ENCODE peak calls at places on chromosomes 5 and 9, in five cellular contexts. One of them, this sample, is unnamed.

GRCh38 chr5:21263361-21263760 is 1275.4 kb upstream of the CDH18 start:
- DNase-seq in cardiac muscle cell: no peak
- DNase-seq in astrocyte: peak
- DNase-seq in CD8-positive, alpha-beta memory T cell: no peak
- DNase-seq in CD4-positive, CD25-positive, alpha-beta regulatory T cell: no peak
- DNase-seq in this sample: no peak

GRCh38 chr5:143882520-143882919 is 70.6 kb downstream of the HMHB1 start:
- DNase-seq in CD4-positive, CD25-positive, alpha-beta regulatory T cell: no peak
- DNase-seq in cardiac muscle cell: peak
- DNase-seq in CD8-positive, alpha-beta memory T cell: no peak
- DNase-seq in astrocyte: no peak
- DNase-seq in this sample: no peak

GRCh38 chr5:1510631-1511030 is 13.1 kb downstream of the LPCAT1 start:
- DNase-seq in CD8-positive, alpha-beta memory T cell: peak
- DNase-seq in astrocyte: no peak
- DNase-seq in CD4-positive, CD25-positive, alpha-beta regulatory T cell: no peak
- DNase-seq in cardiac muscle cell: no peak
- DNase-seq in this sample: no peak

GRCh38 chr9:135714242-135715055 is 12.5 kb downstream of the KCNT1 start:
- DNase-seq in CD8-positive, alpha-beta memory T cell: no peak
- DNase-seq in astrocyte: no peak
- DNase-seq in cardiac muscle cell: no peak
- DNase-seq in CD4-positive, CD25-positive, alpha-beta regulatory T cell: no peak
- DNase-seq in this sample: no peak

GRCh38 chr5:62306494-62307363 is 723 bp downstream of the KIF2A start:
- DNase-seq in astrocyte: peak
- DNase-seq in CD8-positive, alpha-beta memory T cell: peak
- DNase-seq in cardiac muscle cell: peak
- DNase-seq in CD4-positive, CD25-positive, alpha-beta regulatory T cell: peak
- DNase-seq in this sample: peak

GRCh38 chr5:62460578-62460983 is 48.0 kb downstream of the IPO11 start:
- DNase-seq in astrocyte: peak
- DNase-seq in CD8-positive, alpha-beta memory T cell: no peak
- DNase-seq in CD4-positive, CD25-positive, alpha-beta regulatory T cell: peak
- DNase-seq in cardiac muscle cell: peak
- DNase-seq in this sample: peak

GRCh38 chr5:147081256-147081872 is 153.5 kb upstream of the STK32A start:
- DNase-seq in cardiac muscle cell: no peak
- DNase-seq in astrocyte: peak
- DNase-seq in CD8-positive, alpha-beta memory T cell: no peak
- DNase-seq in CD4-positive, CD25-positive, alpha-beta regulatory T cell: no peak
- DNase-seq in this sample: no peak

GRCh38 chr9:21747171-21747570 is 55.3 kb upstream of the MTAP start:
- DNase-seq in CD8-positive, alpha-beta memory T cell: no peak
- DNase-seq in CD4-positive, CD25-positive, alpha-beta regulatory T cell: no peak
- DNase-seq in astrocyte: peak
- DNase-seq in cardiac muscle cell: peak
- DNase-seq in this sample: no peak

GRCh38 chr5:87195616-87196015 is 72.1 kb upstream of the RASA1 start:
- DNase-seq in CD4-positive, CD25-positive, alpha-beta regulatory T cell: no peak
- DNase-seq in astrocyte: peak
- DNase-seq in cardiac muscle cell: peak
- DNase-seq in CD8-positive, alpha-beta memory T cell: no peak
- DNase-seq in this sample: no peak

GRCh38 chr5:5270958-5271605 is 131.0 kb downstream of the ADAMTS16 start:
- DNase-seq in CD8-positive, alpha-beta memory T cell: no peak
- DNase-seq in astrocyte: peak
- DNase-seq in cardiac muscle cell: peak
- DNase-seq in CD4-positive, CD25-positive, alpha-beta regulatory T cell: no peak
- DNase-seq in this sample: no peak

GRCh38 chr5:30194595-30194994 is 998.9 kb upstream of the CDH6 start:
- DNase-seq in astrocyte: no peak
- DNase-seq in cardiac muscle cell: no peak
- DNase-seq in CD4-positive, CD25-positive, alpha-beta regulatory T cell: no peak
- DNase-seq in CD8-positive, alpha-beta memory T cell: no peak
- DNase-seq in this sample: no peak

GRCh38 chr9:90307177-90307833 is 335.3 kb downstream of the DIRAS2 start:
- DNase-seq in CD8-positive, alpha-beta memory T cell: no peak
- DNase-seq in cardiac muscle cell: peak
- DNase-seq in astrocyte: peak
- DNase-seq in CD4-positive, CD25-positive, alpha-beta regulatory T cell: no peak
- DNase-seq in this sample: no peak

GRCh38 chr9:127578952-127579853 is 32.9 kb upstream of the STXBP1 start:
- DNase-seq in CD4-positive, CD25-positive, alpha-beta regulatory T cell: peak
- DNase-seq in cardiac muscle cell: peak
- DNase-seq in astrocyte: peak
- DNase-seq in CD8-positive, alpha-beta memory T cell: peak
- DNase-seq in this sample: no peak

GRCh38 chr5:94314507-94315170 is 303.8 kb downstream of the KIAA0825 start:
- DNase-seq in CD8-positive, alpha-beta memory T cell: no peak
- DNase-seq in astrocyte: no peak
- DNase-seq in cardiac muscle cell: peak
- DNase-seq in CD4-positive, CD25-positive, alpha-beta regulatory T cell: no peak
- DNase-seq in this sample: no peak

GRCh38 chr9:2800385-2801179 is 43.3 kb downstream of the PUM3 start:
- DNase-seq in CD4-positive, CD25-positive, alpha-beta regulatory T cell: peak
- DNase-seq in astrocyte: no peak
- DNase-seq in cardiac muscle cell: peak
- DNase-seq in CD8-positive, alpha-beta memory T cell: no peak
- DNase-seq in this sample: no peak

GRCh38 chr5:83654427-83654994 is 66.1 kb downstream of the HAPLN1 start:
- DNase-seq in CD4-positive, CD25-positive, alpha-beta regulatory T cell: no peak
- DNase-seq in cardiac muscle cell: peak
- DNase-seq in astrocyte: peak
- DNase-seq in CD8-positive, alpha-beta memory T cell: no peak
- DNase-seq in this sample: no peak

GRCh38 chr9:121860213-121860612 is 208.8 kb downstream of the DAB2IP start:
- DNase-seq in cardiac muscle cell: no peak
- DNase-seq in CD8-positive, alpha-beta memory T cell: no peak
- DNase-seq in astrocyte: no peak
- DNase-seq in CD4-positive, CD25-positive, alpha-beta regulatory T cell: no peak
- DNase-seq in this sample: no peak

GRCh38 chr5:7849531-7850240 is 1.2 kb downstream of the CFAP90 start:
- DNase-seq in cardiac muscle cell: peak
- DNase-seq in CD4-positive, CD25-positive, alpha-beta regulatory T cell: no peak
- DNase-seq in astrocyte: no peak
- DNase-seq in CD8-positive, alpha-beta memory T cell: no peak
- DNase-seq in this sample: no peak

GRCh38 chr5:36158144-36158543 is 6.2 kb downstream of the SKP2 start:
- DNase-seq in CD8-positive, alpha-beta memory T cell: no peak
- DNase-seq in cardiac muscle cell: no peak
- DNase-seq in astrocyte: no peak
- DNase-seq in CD4-positive, CD25-positive, alpha-beta regulatory T cell: no peak
- DNase-seq in this sample: no peak

GRCh38 chr9:90948156-90948555 is 146.5 kb downstream of the SYK start:
- DNase-seq in CD8-positive, alpha-beta memory T cell: no peak
- DNase-seq in cardiac muscle cell: no peak
- DNase-seq in CD4-positive, CD25-positive, alpha-beta regulatory T cell: no peak
- DNase-seq in astrocyte: no peak
- DNase-seq in this sample: no peak

GRCh38 chr5:158754018-158754514 is 345.6 kb downstream of the EBF1 start:
- DNase-seq in cardiac muscle cell: peak
- DNase-seq in astrocyte: peak
- DNase-seq in CD8-positive, alpha-beta memory T cell: no peak
- DNase-seq in CD4-positive, CD25-positive, alpha-beta regulatory T cell: no peak
- DNase-seq in this sample: no peak

GRCh38 chr5:102863764-102864560 is 108.9 kb downstream of the PAM start:
- DNase-seq in CD4-positive, CD25-positive, alpha-beta regulatory T cell: no peak
- DNase-seq in CD8-positive, alpha-beta memory T cell: no peak
- DNase-seq in astrocyte: no peak
- DNase-seq in cardiac muscle cell: no peak
- DNase-seq in this sample: no peak

GRCh38 chr9:4774209-4774608 is 18.5 kb upstream of the RCL1 start:
- DNase-seq in CD8-positive, alpha-beta memory T cell: no peak
- DNase-seq in CD4-positive, CD25-positive, alpha-beta regulatory T cell: no peak
- DNase-seq in cardiac muscle cell: peak
- DNase-seq in astrocyte: no peak
- DNase-seq in this sample: no peak

GRCh38 chr9:92648447-92649406 is 21.2 kb downstream of the IPPK start:
- DNase-seq in cardiac muscle cell: no peak
- DNase-seq in CD8-positive, alpha-beta memory T cell: no peak
- DNase-seq in astrocyte: no peak
- DNase-seq in CD4-positive, CD25-positive, alpha-beta regulatory T cell: no peak
- DNase-seq in this sample: no peak

GRCh38 chr9:70962761-70963445 is 158.5 kb downstream of the TRPM3 start:
- DNase-seq in astrocyte: no peak
- DNase-seq in CD4-positive, CD25-positive, alpha-beta regulatory T cell: no peak
- DNase-seq in cardiac muscle cell: peak
- DNase-seq in CD8-positive, alpha-beta memory T cell: no peak
- DNase-seq in this sample: no peak

GRCh38 chr5:142014911-142015584 is 2.2 kb upstream of the GNPDA1 start:
- DNase-seq in CD4-positive, CD25-positive, alpha-beta regulatory T cell: peak
- DNase-seq in astrocyte: peak
- DNase-seq in cardiac muscle cell: peak
- DNase-seq in CD8-positive, alpha-beta memory T cell: no peak
- DNase-seq in this sample: peak

GRCh38 chr5:141040763-141041426 is 10.3 kb upstream of the PCDHB1 start:
- DNase-seq in cardiac muscle cell: peak
- DNase-seq in astrocyte: peak
- DNase-seq in CD4-positive, CD25-positive, alpha-beta regulatory T cell: peak
- DNase-seq in CD8-positive, alpha-beta memory T cell: peak
- DNase-seq in this sample: peak

GRCh38 chr9:37746448-37747270 is 6.9 kb upstream of the TRMT10B start:
- DNase-seq in CD4-positive, CD25-positive, alpha-beta regulatory T cell: no peak
- DNase-seq in CD8-positive, alpha-beta memory T cell: no peak
- DNase-seq in astrocyte: peak
- DNase-seq in cardiac muscle cell: no peak
- DNase-seq in this sample: no peak

GRCh38 chr5:1793966-1794895 is 5.4 kb downstream of the MRPL36 start:
- DNase-seq in astrocyte: peak
- DNase-seq in CD4-positive, CD25-positive, alpha-beta regulatory T cell: peak
- DNase-seq in cardiac muscle cell: peak
- DNase-seq in CD8-positive, alpha-beta memory T cell: no peak
- DNase-seq in this sample: no peak

GRCh38 chr5:73284985-73285384 is 112.0 kb downstream of the TMEM174 start:
- DNase-seq in cardiac muscle cell: no peak
- DNase-seq in CD4-positive, CD25-positive, alpha-beta regulatory T cell: no peak
- DNase-seq in astrocyte: no peak
- DNase-seq in CD8-positive, alpha-beta memory T cell: no peak
- DNase-seq in this sample: no peak

GRCh38 chr9:70470050-70471015 is 55.9 kb upstream of the KLF9 start:
- DNase-seq in astrocyte: no peak
- DNase-seq in cardiac muscle cell: peak
- DNase-seq in CD8-positive, alpha-beta memory T cell: no peak
- DNase-seq in CD4-positive, CD25-positive, alpha-beta regulatory T cell: peak
- DNase-seq in this sample: no peak

GRCh38 chr5:74538206-74538661 is 102.3 kb downstream of the ENC1 start:
- DNase-seq in CD4-positive, CD25-positive, alpha-beta regulatory T cell: no peak
- DNase-seq in cardiac muscle cell: peak
- DNase-seq in astrocyte: no peak
- DNase-seq in CD8-positive, alpha-beta memory T cell: no peak
- DNase-seq in this sample: no peak

GRCh38 chr9:18947772-18948391 is 85.1 kb downstream of the SAXO1 start:
- DNase-seq in CD8-positive, alpha-beta memory T cell: no peak
- DNase-seq in astrocyte: no peak
- DNase-seq in CD4-positive, CD25-positive, alpha-beta regulatory T cell: no peak
- DNase-seq in cardiac muscle cell: no peak
- DNase-seq in this sample: no peak

GRCh38 chr9:6054280-6055099 is 39.1 kb upstream of the RANBP6 start:
- DNase-seq in CD4-positive, CD25-positive, alpha-beta regulatory T cell: peak
- DNase-seq in cardiac muscle cell: peak
- DNase-seq in astrocyte: peak
- DNase-seq in CD8-positive, alpha-beta memory T cell: peak
- DNase-seq in this sample: peak

GRCh38 chr9:112224401-112225289 is 49.5 kb upstream of the SUSD1 start:
- DNase-seq in CD4-positive, CD25-positive, alpha-beta regulatory T cell: no peak
- DNase-seq in CD8-positive, alpha-beta memory T cell: no peak
- DNase-seq in cardiac muscle cell: peak
- DNase-seq in astrocyte: peak
- DNase-seq in this sample: no peak

GRCh38 chr5:51397996-51398395 is 14.7 kb downstream of the ISL1 start:
- DNase-seq in CD4-positive, CD25-positive, alpha-beta regulatory T cell: no peak
- DNase-seq in astrocyte: no peak
- DNase-seq in cardiac muscle cell: no peak
- DNase-seq in CD8-positive, alpha-beta memory T cell: no peak
- DNase-seq in this sample: no peak

GRCh38 chr9:91943876-91944470 is 6.1 kb downstream of the ROR2 start:
- DNase-seq in cardiac muscle cell: peak
- DNase-seq in astrocyte: no peak
- DNase-seq in CD4-positive, CD25-positive, alpha-beta regulatory T cell: no peak
- DNase-seq in CD8-positive, alpha-beta memory T cell: no peak
- DNase-seq in this sample: no peak

DNA sequence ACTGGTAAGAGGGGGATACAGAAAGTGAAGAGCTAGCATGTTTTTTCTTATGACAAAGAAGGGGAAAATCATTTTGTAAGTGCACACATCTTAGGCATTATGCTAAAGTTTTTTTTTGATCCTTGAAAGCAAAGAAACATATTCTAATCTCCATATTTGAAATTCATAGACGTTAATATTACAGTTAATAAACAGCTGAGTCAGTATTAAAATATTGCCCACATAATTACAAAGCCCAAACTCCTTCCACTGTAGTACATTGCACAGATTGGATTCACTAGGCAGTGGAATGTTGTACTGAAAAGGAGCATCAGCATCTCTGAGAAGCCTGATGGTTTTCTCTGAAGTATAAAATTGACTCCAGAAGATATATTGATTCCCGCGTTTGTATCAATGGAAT is 122.6 kb downstream of the ISOC1 start:
- DNase-seq in CD8-positive, alpha-beta memory T cell: no peak
- DNase-seq in astrocyte: no peak
- DNase-seq in CD4-positive, CD25-positive, alpha-beta regulatory T cell: no peak
- DNase-seq in cardiac muscle cell: no peak
- DNase-seq in this sample: no peak
- H3K4me3 ChIP-seq in CD8-positive, alpha-beta memory T cell: no peak
- H3K4me3 ChIP-seq in astrocyte: no peak
- H3K4me3 ChIP-seq in CD4-positive, CD25-positive, alpha-beta regulatory T cell: no peak
- H3K4me3 ChIP-seq in cardiac muscle cell: no peak
- H3K4me3 ChIP-seq in this sample: no peak

GRCh38 chr5:6583049-6583880 is 49.6 kb downstream of the NSUN2 start:
- DNase-seq in CD4-positive, CD25-positive, alpha-beta regulatory T cell: peak
- DNase-seq in CD8-positive, alpha-beta memory T cell: no peak
- DNase-seq in cardiac muscle cell: peak
- DNase-seq in astrocyte: no peak
- DNase-seq in this sample: no peak
- H3K4me3 ChIP-seq in CD4-positive, CD25-positive, alpha-beta regulatory T cell: no peak
- H3K4me3 ChIP-seq in CD8-positive, alpha-beta memory T cell: no peak
- H3K4me3 ChIP-seq in cardiac muscle cell: peak
- H3K4me3 ChIP-seq in astrocyte: peak
- H3K4me3 ChIP-seq in this sample: peak

GRCh38 chr9:100096378-100096916 is 2.4 kb downstream of the ERP44 start:
- DNase-seq in CD8-positive, alpha-beta memory T cell: no peak
- DNase-seq in cardiac muscle cell: no peak
- DNase-seq in CD4-positive, CD25-positive, alpha-beta regulatory T cell: no peak
- DNase-seq in astrocyte: no peak
- DNase-seq in this sample: no peak
- H3K4me3 ChIP-seq in CD8-positive, alpha-beta memory T cell: no peak
- H3K4me3 ChIP-seq in cardiac muscle cell: no peak
- H3K4me3 ChIP-seq in CD4-positive, CD25-positive, alpha-beta regulatory T cell: no peak
- H3K4me3 ChIP-seq in astrocyte: no peak
- H3K4me3 ChIP-seq in this sample: no peak

DNA sequence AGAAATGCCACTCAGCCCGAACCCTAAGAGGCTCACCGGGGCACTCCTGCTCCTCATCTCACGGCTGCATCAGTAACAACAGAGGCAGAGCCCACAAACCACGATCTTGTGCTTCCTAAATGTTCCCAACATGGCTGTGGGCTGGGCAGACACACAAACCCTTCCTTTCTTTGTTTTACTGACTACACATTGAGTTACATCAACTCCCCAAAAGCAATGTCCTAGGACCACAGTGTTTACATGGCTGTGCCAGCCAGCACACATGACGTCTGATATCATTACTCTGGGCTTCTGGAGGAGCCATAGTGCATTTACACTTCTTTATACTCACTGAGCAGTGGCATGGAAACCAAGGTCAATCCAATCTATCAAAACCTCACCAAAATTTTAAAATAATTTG is 101.4 kb downstream of the LHFPL2 start:
- DNase-seq in CD8-positive, alpha-beta memory T cell: no peak
- DNase-seq in cardiac muscle cell: peak
- DNase-seq in CD4-positive, CD25-positive, alpha-beta regulatory T cell: no peak
- DNase-seq in astrocyte: peak
- DNase-seq in this sample: no peak
- H3K4me3 ChIP-seq in CD8-positive, alpha-beta memory T cell: no peak
- H3K4me3 ChIP-seq in cardiac muscle cell: no peak
- H3K4me3 ChIP-seq in CD4-positive, CD25-positive, alpha-beta regulatory T cell: no peak
- H3K4me3 ChIP-seq in astrocyte: no peak
- H3K4me3 ChIP-seq in this sample: no peak